ENCODE peak calls at places on chromosomes 16 and 17, in six cellular contexts. L is HFF-Myc, Z is amniotic stem cell, W is uterus, E is amygdala, J is T follicular helper cell. T is an unnamed sample.
A peak's percentile ranks its signal among the peaks of the same experiment; 100 is the strongest.

GRCh38 chr17:32917081-32917480 is 10.9 kb upstream of the TMEM98 start:
- DNase-seq in L (no peak), Z (no peak), W (no peak), E (no peak), J (no peak), T (no peak)

GRCh38 chr16:86201746-86202145 is 302.8 kb downstream of the IRF8 start:
- DNase-seq in L (no peak), Z (no peak), W (no peak), E (no peak), J (no peak), T (no peak)

GRCh38 chr16:84611041-84611440 is 6.8 kb downstream of the COTL1 start:
- DNase-seq in L (no peak), Z (no peak), W (no peak), E (no peak), J (no peak), T (no peak)

GRCh38 chr17:39527220-39527813 is 66.0 kb downstream of the CDK12 start:
- DNase-seq in L (no peak), Z (no peak), W (no peak), E (no peak), J (no peak), T (no peak)

GRCh38 chr17:63476857-63477470 is at the start of gene ACE:
- DNase-seq in L (no peak), Z (no peak), W (no peak), E (no peak), J (peak; percentile 20), T (peak; percentile 11)

GRCh38 chr17:49003557-49004511 is 6.6 kb downstream of the IGF2BP1 start:
- DNase-seq in L (no peak), Z (no peak), W (no peak), E (no peak), J (no peak), T (no peak)

GRCh38 chr16:67847064-67847861 is at the start of gene CENPT:
- DNase-seq in L (no peak), Z (peak; percentile 57), W (no peak), E (peak; percentile 84), J (no peak), T (no peak)

GRCh38 chr16:72590179-72590937 is 418.4 kb upstream of the PMFBP1 start:
- DNase-seq in L (no peak), Z (no peak), W (no peak), E (no peak), J (no peak), T (no peak)

GRCh38 chr17:80750263-80750662 is 205.6 kb downstream of the RPTOR start:
- DNase-seq in L (no peak), Z (no peak), W (no peak), E (no peak), J (no peak), T (no peak)

GRCh38 chr17:64580384-64581307 is 73.9 kb downstream of the CEP95 start:
- DNase-seq in L (no peak), Z (no peak), W (no peak), E (no peak), J (no peak), T (no peak)

GRCh38 chr16:2530629-2531318 is 434 bp downstream of the CEMP1 start:
- DNase-seq in L (no peak), Z (no peak), W (peak; percentile 22), E (no peak), J (no peak), T (no peak)

GRCh38 chr17:3835410-3836229 is 10.4 kb downstream of the NCBP3 start:
- DNase-seq in L (no peak), Z (no peak), W (no peak), E (no peak), J (no peak), T (no peak)

GRCh38 chr17:75341784-75342183 is 52.6 kb upstream of the SLC25A19 start:
- DNase-seq in L (no peak), Z (no peak), W (no peak), E (no peak), J (no peak), T (no peak)

GRCh38 chr17:57372156-57372555 is 115.8 kb downstream of the MSI2 start:
- DNase-seq in L (no peak), Z (no peak), W (no peak), E (no peak), J (no peak), T (no peak)

GRCh38 chr17:28712037-28712704 is 483 bp upstream of the PROCA1 start:
- DNase-seq in L (no peak), Z (no peak), W (peak; percentile 52), E (peak; percentile 22), J (peak; percentile 43), T (peak; percentile 47)

GRCh38 chr16:56341656-56342397 is 83.5 kb downstream of the AMFR start:
- DNase-seq in L (no peak), Z (no peak), W (no peak), E (no peak), J (no peak), T (no peak)

GRCh38 chr16:23388786-23389185 is 64.2 kb downstream of the COG7 start:
- DNase-seq in L (no peak), Z (no peak), W (no peak), E (no peak), J (no peak), T (no peak)

GRCh38 chr16:27690604-27691003 is 140.7 kb downstream of the KATNIP start:
- DNase-seq in L (no peak), Z (no peak), W (no peak), E (peak; percentile 38), J (no peak), T (no peak)

GRCh38 chr17:19303367-19303776 is 59.2 kb downstream of the B9D1 start:
- DNase-seq in L (no peak), Z (no peak), W (no peak), E (no peak), J (no peak), T (no peak)

GRCh38 chr17:6095501-6095900 is 25.3 kb downstream of the WSCD1 start:
- DNase-seq in L (no peak), Z (no peak), W (no peak), E (no peak), J (no peak), T (no peak)

GRCh38 chr17:8674344-8675305 is 44.1 kb upstream of the MYH10 start:
- DNase-seq in L (no peak), Z (no peak), W (peak; percentile 73), E (no peak), J (no peak), T (no peak)

GRCh38 chr16:11546522-11547485 is 39.9 kb downstream of the LITAF start:
- DNase-seq in L (no peak), Z (no peak), W (no peak), E (no peak), J (no peak), T (no peak)

GRCh38 chr16:49603956-49604355 is 230.4 kb downstream of the C16orf78 start:
- DNase-seq in L (no peak), Z (no peak), W (no peak), E (no peak), J (no peak), T (no peak)

GRCh38 chr17:40317345-40317873 is 8.4 kb downstream of the RARA start:
- DNase-seq in L (no peak), Z (peak; percentile 47), W (peak; percentile 62), E (no peak), J (no peak), T (no peak)

GRCh38 chr16:1650131-1650530 is 27.9 kb upstream of the JPT2 start:
- DNase-seq in L (no peak), Z (no peak), W (no peak), E (peak; percentile 11), J (no peak), T (no peak)

GRCh38 chr17:75494326-75494877 is 20.9 kb downstream of the CASKIN2 start:
- DNase-seq in L (no peak), Z (no peak), W (no peak), E (no peak), J (no peak), T (no peak)

GRCh38 chr17:50184057-50184456 is 17.4 kb downstream of the COL1A1 start:
- DNase-seq in L (no peak), Z (no peak), W (no peak), E (no peak), J (no peak), T (no peak)